ENCODE peak calls at places on chromosomes 5 and 9, in nine cellular contexts. B is CD8-positive, alpha-beta memory T cell; Z is lower leg skin; T is heart left ventricle; N is cardiac muscle cell; R is tibial artery; H is AG10803; G is stomach; E is NT2/D1. C is an unnamed sample.
A peak's percentile ranks its signal among the peaks of the same experiment; 100 is the strongest.

GRCh38 chr9:115411993-115412452 is 294.1 kb upstream of the TNC start:
- DNase-seq in R (no peak), Z (no peak), T (no peak), E (no peak), H (peak; percentile 97), B (no peak), G (no peak), N (no peak), C (no peak)

GRCh38 chr9:3760031-3760430 is 234.2 kb upstream of the RFX3 start:
- DNase-seq in N (no peak), H (no peak), T (no peak), B (no peak), E (no peak), G (no peak), R (no peak), Z (no peak), C (peak; percentile 21)

GRCh38 chr9:133352635-133353340 is 3.5 kb downstream of the SURF1 start:
- DNase-seq in R (no peak), Z (no peak), T (no peak), E (no peak), H (no peak), B (no peak), G (no peak), N (no peak), C (no peak)

GRCh38 chr5:4275232-4275631 is 679.6 kb downstream of the IRX1 start:
- DNase-seq in Z (no peak), G (no peak), E (no peak), N (no peak), H (no peak), T (no peak), B (no peak), R (no peak), C (no peak)

GRCh38 chr5:40682431-40683017 is 2.8 kb downstream of the PTGER4 start:
- DNase-seq in R (no peak), G (no peak), Z (no peak), B (no peak), N (no peak), H (peak; percentile 44), E (no peak), T (no peak), C (peak; percentile 56)

GRCh38 chr5:16271851-16272250 is 92.3 kb upstream of the MARCHF11 start:
- DNase-seq in B (no peak), E (no peak), Z (no peak), R (no peak), T (no peak), G (no peak), H (no peak), N (no peak), C (no peak)

GRCh38 chr5:170315154-170315553 is 17.6 kb upstream of the LCP2 start:
- DNase-seq in T (no peak), B (no peak), E (no peak), R (peak; percentile 88), N (peak; percentile 21), H (no peak), Z (peak; percentile 83), G (no peak), C (peak; percentile 14)

GRCh38 chr5:1386274-1386717 is 41.4 kb upstream of the CLPTM1L start:
- DNase-seq in R (no peak), T (peak; percentile 77), H (peak; percentile 14), B (peak; percentile 88), Z (peak; percentile 38), G (peak; percentile 85), E (no peak), N (peak; percentile 61), C (peak; percentile 36)

GRCh38 chr5:643811-644271 is 31.7 kb downstream of the CEP72 start:
- DNase-seq in H (no peak), B (no peak), N (no peak), E (no peak), G (no peak), Z (no peak), T (no peak), R (no peak), C (no peak)

GRCh38 chr5:84568171-84568570 is 183.5 kb upstream of the EDIL3 start:
- DNase-seq in E (no peak), T (no peak), Z (no peak), R (no peak), B (no peak), G (no peak), N (no peak), H (no peak), C (peak; percentile 1)

GRCh38 chr5:1522601-1523479 is 920 bp downstream of the LPCAT1 start:
- DNase-seq in G (peak; percentile 38), R (peak; percentile 19), N (peak; percentile 42), H (no peak), B (peak; percentile 22), Z (no peak), E (no peak), T (peak; percentile 65), C (no peak)

GRCh38 chr9:77663754-77664153 is 15.6 kb upstream of the GNA14 start:
- DNase-seq in B (no peak), N (no peak), E (no peak), T (no peak), Z (no peak), H (no peak), G (peak; percentile 60), R (peak; percentile 27), C (peak; percentile 8)

GRCh38 chr9:115973241-115973640 is 180.3 kb upstream of the PAPPA start:
- DNase-seq in B (no peak), N (no peak), R (no peak), G (no peak), E (no peak), Z (no peak), T (no peak), H (no peak), C (peak; percentile 51)

GRCh38 chr5:126521130-126521529 is 73.9 kb downstream of the ALDH7A1 start:
- DNase-seq in T (no peak), E (no peak), B (no peak), R (no peak), H (no peak), G (no peak), Z (no peak), N (no peak), C (no peak)

GRCh38 chr5:37554938-37555337 is 175.8 kb downstream of the WDR70 start:
- DNase-seq in G (no peak), E (peak; percentile 20), H (no peak), Z (no peak), N (peak; percentile 30), B (no peak), R (no peak), T (no peak), C (peak; percentile 35)

DNA sequence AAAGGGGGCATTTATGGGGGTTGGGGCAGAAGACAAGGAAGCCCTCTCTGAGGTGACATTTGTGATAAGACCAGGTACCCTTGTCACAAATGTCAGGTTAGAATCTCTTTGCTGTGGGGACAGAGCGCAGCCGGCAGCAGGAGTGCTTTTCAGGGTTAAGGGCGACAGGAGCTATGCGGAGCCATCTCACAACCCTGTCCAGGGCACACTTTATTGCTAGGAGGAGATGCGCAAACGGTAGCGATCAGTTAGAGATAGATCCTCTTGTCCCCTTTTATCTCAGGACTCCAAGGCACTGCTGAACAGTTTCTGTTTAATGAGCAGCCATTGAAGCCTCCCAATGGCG is 438 bp upstream of the LAMC3 start:
- DNase-seq in E (no peak), G (no peak), N (no peak), B (no peak), H (no peak), Z (no peak), T (peak; percentile 3), R (no peak), C (no peak)
- H3K4me3 ChIP-seq in E (peak overlapping the region; percentile 5), G (peak overlapping the region; percentile 33), N (peak overlapping the region; percentile 20), B (no peak overlapping the region), H (peak overlapping the region; percentile 22), Z (no peak overlapping the region), T (peak overlapping the region; percentile 23), R (peak overlapping the region; percentile 37), C (no peak overlapping the region)

DNA sequence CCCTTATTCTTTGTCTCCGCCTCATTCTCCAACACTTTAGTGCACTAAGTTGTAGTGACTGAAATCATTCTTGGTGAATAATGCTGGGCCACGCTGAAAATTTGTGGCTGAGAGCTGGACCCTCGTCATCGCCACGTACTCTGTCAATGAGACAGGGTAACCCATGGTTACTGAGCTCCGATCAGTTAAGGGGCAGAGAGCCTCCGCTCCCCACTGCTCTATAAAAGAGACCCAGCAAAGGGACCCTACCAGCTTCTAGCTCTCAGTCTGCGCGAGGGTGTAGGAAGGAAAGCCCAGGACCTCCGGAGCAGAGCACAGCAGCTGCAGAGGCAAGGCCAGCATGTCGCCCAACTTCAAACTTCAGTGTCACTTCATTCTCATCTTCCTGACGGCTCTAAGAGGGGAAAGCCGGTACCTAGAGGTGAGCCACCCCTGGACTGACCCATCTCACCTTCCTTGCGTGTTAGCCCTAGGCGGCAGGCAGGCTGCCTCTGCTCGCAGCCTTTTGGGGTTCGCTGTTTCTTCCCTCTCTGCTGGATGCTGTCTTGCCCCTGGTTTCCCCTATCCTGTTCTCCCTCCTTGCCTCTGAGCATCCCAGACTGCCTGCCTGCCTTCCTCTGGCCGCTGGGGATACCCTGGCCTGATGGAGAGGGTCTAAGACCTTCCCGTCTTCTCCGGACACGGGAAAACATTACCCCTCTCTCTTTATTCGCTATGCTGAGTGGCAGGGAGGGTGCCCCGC is at the start of gene CRHBP:
- DNase-seq in R (no peak), G (no peak), T (no peak), H (no peak), N (no peak), B (no peak), E (no peak), Z (no peak), C (no peak)
- H3K4me3 ChIP-seq in R (peak within 1 kb of the TSS; percentile 42), G (peak within 1 kb of the TSS; percentile 44), T (peak within 1 kb of the TSS; percentile 52), H (no peak within 1 kb of the TSS), N (peak within 1 kb of the TSS; percentile 43), B (no peak within 1 kb of the TSS), E (peak within 1 kb of the TSS; percentile 59), Z (no peak within 1 kb of the TSS), C (peak within 1 kb of the TSS; percentile 56)

GRCh38 chr5:174750720-174751119 is 26.3 kb downstream of the MSX2 start:
- DNase-seq in E (no peak), N (no peak), B (no peak), H (peak; percentile 32), R (no peak), Z (no peak), G (no peak), T (no peak), C (peak; percentile 50)

GRCh38 chr5:174755103-174755502 is 30.7 kb downstream of the MSX2 start:
- DNase-seq in Z (no peak), B (no peak), G (no peak), H (no peak), R (no peak), E (no peak), T (no peak), N (no peak), C (peak; percentile 14)

GRCh38 chr5:174751154-174751990 is 27.0 kb downstream of the MSX2 start:
- DNase-seq in T (no peak), E (no peak), B (no peak), Z (no peak), H (no peak), N (peak; percentile 64), R (no peak), G (no peak), C (no peak)

GRCh38 chr5:174752121-174752520 is 27.7 kb downstream of the MSX2 start:
- DNase-seq in H (no peak), Z (no peak), G (no peak), N (no peak), R (no peak), E (no peak), B (no peak), T (no peak), C (no peak)
- H3K4me3 ChIP-seq in H (no peak overlapping the region), Z (no peak overlapping the region), G (no peak overlapping the region), N (no peak overlapping the region), R (no peak overlapping the region), E (peak overlapping the region; percentile 54), B (no peak overlapping the region), T (no peak overlapping the region), C (no peak overlapping the region)

GRCh38 chr9:99103505-99103904 is 1.4 kb upstream of the TGFBR1 start:
- DNase-seq in Z (no peak), N (peak; percentile 23), R (peak; percentile 23), T (no peak), B (no peak), E (no peak), H (no peak), G (no peak), C (no peak)
- H3K4me3 ChIP-seq in Z (no peak overlapping the region), N (no peak overlapping the region), R (peak overlapping the region; percentile 96), T (peak overlapping the region; percentile 83), B (no peak overlapping the region), E (no peak overlapping the region), H (peak overlapping the region; percentile 2), G (peak overlapping the region; percentile 79), C (no peak overlapping the region)

C was measured in cardiac fibroblast.